ENCODE peak calls at places on chromosomes 16 and 17, in seven cellular contexts. Y, R, C, P, A, X and F are unnamed samples.

GRCh38 chr16:85334718-85335583 is 222.7 kb upstream of the CIBAR2 start:
- DNase-seq in X (peak), A (peak), Y (no peak), P (no peak), C (peak), R (no peak), F (no peak)

GRCh38 chr17:77800832-77801231 is 157.7 kb upstream of the TNRC6C start:
- DNase-seq in R (no peak), P (no peak), Y (no peak), A (no peak), X (no peak), C (no peak), F (no peak)

GRCh38 chr17:34375598-34375997 is 12.6 kb upstream of the CCL1 start:
- DNase-seq in P (no peak), X (no peak), Y (no peak), C (no peak), A (no peak), R (no peak), F (no peak)

GRCh38 chr17:82244413-82245140 is 15.7 kb downstream of the SLC16A3 start:
- DNase-seq in C (peak), X (no peak), R (no peak), Y (no peak), P (peak), A (no peak), F (peak)

GRCh38 chr16:3519581-3519980 is 18.8 kb downstream of the CLUAP1 start:
- DNase-seq in Y (no peak), X (no peak), P (no peak), C (no peak), A (no peak), R (no peak), F (no peak)

GRCh38 chr17:77404812-77405581 is 264.2 kb downstream of the SEC14L1 start:
- DNase-seq in Y (peak), P (peak), X (peak), R (no peak), C (no peak), A (no peak), F (peak)

GRCh38 chr17:45956090-45956489 is 43.0 kb upstream of the STH start:
- DNase-seq in P (no peak), C (no peak), R (no peak), X (no peak), A (no peak), Y (no peak), F (no peak)

GRCh38 chr17:27559506-27559931 is 71.5 kb upstream of the LGALS9 start:
- DNase-seq in X (no peak), A (no peak), C (peak), R (peak), P (no peak), Y (no peak), F (peak)

GRCh38 chr16:85560932-85561247 is 52.2 kb upstream of the GSE1 start:
- DNase-seq in A (no peak), C (no peak), P (no peak), R (no peak), Y (no peak), X (no peak), F (no peak)

GRCh38 chr17:21239680-21240374 is 13.4 kb downstream of the NATD1 start:
- DNase-seq in R (no peak), P (peak), C (peak), X (peak), A (peak), Y (no peak), F (peak)

GRCh38 chr16:57284206-57284951 is at the start of gene PLLP:
- DNase-seq in R (no peak), C (peak), X (peak), A (peak), P (no peak), Y (peak), F (no peak)

GRCh38 chr16:24717411-24717810 is 12.0 kb upstream of the TNRC6A start:
- DNase-seq in X (peak), P (no peak), C (no peak), A (no peak), R (no peak), Y (peak), F (peak)

GRCh38 chr17:82104797-82105416 is 6.9 kb upstream of the FASN start:
- DNase-seq in A (no peak), R (no peak), Y (no peak), C (no peak), X (no peak), P (peak), F (no peak)

GRCh38 chr17:56648814-56649213 is 55.3 kb downstream of the NOG start:
- DNase-seq in A (no peak), P (no peak), Y (no peak), R (no peak), X (no peak), C (no peak), F (no peak)

GRCh38 chr17:74916136-74916850 is 6.8 kb downstream of the USH1G start:
- DNase-seq in C (no peak), P (no peak), R (no peak), A (no peak), X (no peak), Y (no peak), F (no peak)

GRCh38 chr16:31215287-31216115 is 1.4 kb downstream of the PYDC1 start:
- DNase-seq in Y (peak), A (peak), R (no peak), C (peak), X (peak), P (peak), F (peak)

GRCh38 chr16:48054881-48055601 is 100.8 kb downstream of the ABCC12 start:
- DNase-seq in A (peak), X (peak), Y (peak), P (peak), C (peak), R (no peak), F (peak)

GRCh38 chr16:788399-789126 is at the start of gene CHTF18:
- DNase-seq in X (peak), R (peak), Y (peak), A (peak), P (peak), C (peak), F (peak)

GRCh38 chr17:74842146-74842598 is 17.5 kb downstream of the GRIN2C start:
- DNase-seq in C (no peak), P (no peak), Y (peak), X (no peak), R (no peak), A (no peak), F (peak)

GRCh38 chr17:32223703-32224102 is 41.9 kb upstream of the RHBDL3 start:
- DNase-seq in R (no peak), C (no peak), X (no peak), A (no peak), Y (no peak), P (no peak), F (no peak)